ENCODE peak calls at places on chromosomes 16 and 17, in nine cellular contexts. F is suprapubic skin, N is MM.1S, R is GM20000, V is right lobe of liver, I is tibial nerve, K is heart left ventricle, M is fibroblast of lung, J is lower leg skin. X is an unnamed sample.
A peak's percentile ranks its signal among the peaks of the same experiment; 100 is the strongest.

GRCh38 chr16:88857728-88858339 is 907 bp downstream of the TRAPPC2L start:
- DNase-seq in V (peak; percentile 84), F (no peak), K (peak; percentile 81), I (peak; percentile 30), R (peak; percentile 91), M (peak; percentile 76), N (peak; percentile 65), J (peak; percentile 67), X (peak; percentile 62)

GRCh38 chr17:79696159-79696982 is 34.4 kb upstream of the ENPP7 start:
- DNase-seq in I (no peak), R (no peak), V (no peak), N (no peak), M (no peak), F (no peak), J (no peak), K (peak; percentile 17), X (no peak)

GRCh38 chr16:80993293-80993691 is 13.4 kb downstream of the CMC2 start:
- DNase-seq in R (no peak), I (no peak), J (no peak), K (peak; percentile 48), F (no peak), V (no peak), M (peak; percentile 81), N (no peak), X (no peak)

GRCh38 chr17:65698381-65699061 is 137.1 kb upstream of the AXIN2 start:
- DNase-seq in M (peak; percentile 63), F (no peak), I (no peak), R (no peak), J (no peak), N (no peak), V (no peak), K (no peak), X (no peak)

GRCh38 chr16:75272097-75272548 is 20.7 kb upstream of the BCAR1 start:
- DNase-seq in F (no peak), K (no peak), J (no peak), R (no peak), V (no peak), M (no peak), N (no peak), I (no peak), X (no peak)

GRCh38 chr16:10694306-10694705 is 424 bp downstream of the TEKT5 start:
- DNase-seq in R (no peak), V (no peak), I (no peak), J (no peak), F (no peak), N (no peak), M (no peak), K (no peak), X (no peak)

GRCh38 chr17:35046740-35047283 is 16.7 kb downstream of the RFFL start:
- DNase-seq in K (no peak), V (no peak), J (no peak), M (peak; percentile 30), F (no peak), R (peak; percentile 72), N (peak; percentile 56), I (no peak), X (no peak)

GRCh38 chr16:46715769-46716305 is 26.4 kb downstream of the ORC6 start:
- DNase-seq in I (no peak), V (no peak), R (no peak), N (no peak), J (no peak), F (no peak), M (no peak), K (peak; percentile 90), X (no peak)

GRCh38 chr17:79845601-79845949 is 6.3 kb upstream of the CBX4 start:
- DNase-seq in F (no peak), K (no peak), R (no peak), M (no peak), N (no peak), V (no peak), J (peak; percentile 53), I (no peak), X (no peak)

GRCh38 chr16:85615852-85616607 is 2.9 kb downstream of the GSE1 start:
- DNase-seq in I (peak; percentile 60), J (peak; percentile 76), R (peak; percentile 93), K (peak; percentile 86), V (peak; percentile 78), N (peak; percentile 28), M (peak; percentile 78), F (peak; percentile 89), X (peak; percentile 94)

GRCh38 chr17:11996722-11997146 is 541 bp downstream of the ZNF18 start:
- DNase-seq in R (peak; percentile 53), V (no peak), J (peak; percentile 47), N (peak; percentile 76), K (no peak), M (peak; percentile 34), I (no peak), F (peak; percentile 80), X (no peak)
- TF ChIP-seq CTCF in R (no peak), V (no peak), J (no peak), N (no peak), K (no peak), M (no peak), I (no peak), F (peak; percentile 4), X (no peak)

GRCh38 chr17:82648165-82648668 is at the start of gene WDR45B:
- DNase-seq in I (peak; percentile 87), F (peak; percentile 96), V (peak; percentile 97), K (peak; percentile 98), R (peak; percentile 100), N (peak; percentile 97), M (peak; percentile 98), J (peak; percentile 89), X (peak; percentile 88)

GRCh38 chr17:82648761-82649474 is 674 bp upstream of the WDR45B start:
- DNase-seq in R (peak; percentile 84), J (peak; percentile 56), F (peak; percentile 84), N (no peak), K (peak; percentile 71), V (peak; percentile 79), M (no peak), I (no peak), X (peak; percentile 49)

GRCh38 chr17:82649501-82650261 is 1.4 kb upstream of the WDR45B start:
- DNase-seq in K (peak; percentile 53), F (no peak), V (no peak), N (no peak), R (no peak), M (no peak), J (no peak), I (no peak), X (no peak)

GRCh38 chr17:82645516-82645915 is 2.7 kb downstream of the WDR45B start:
- DNase-seq in F (no peak), M (no peak), V (no peak), I (no peak), N (no peak), J (no peak), K (no peak), R (no peak), X (no peak)

DNA sequence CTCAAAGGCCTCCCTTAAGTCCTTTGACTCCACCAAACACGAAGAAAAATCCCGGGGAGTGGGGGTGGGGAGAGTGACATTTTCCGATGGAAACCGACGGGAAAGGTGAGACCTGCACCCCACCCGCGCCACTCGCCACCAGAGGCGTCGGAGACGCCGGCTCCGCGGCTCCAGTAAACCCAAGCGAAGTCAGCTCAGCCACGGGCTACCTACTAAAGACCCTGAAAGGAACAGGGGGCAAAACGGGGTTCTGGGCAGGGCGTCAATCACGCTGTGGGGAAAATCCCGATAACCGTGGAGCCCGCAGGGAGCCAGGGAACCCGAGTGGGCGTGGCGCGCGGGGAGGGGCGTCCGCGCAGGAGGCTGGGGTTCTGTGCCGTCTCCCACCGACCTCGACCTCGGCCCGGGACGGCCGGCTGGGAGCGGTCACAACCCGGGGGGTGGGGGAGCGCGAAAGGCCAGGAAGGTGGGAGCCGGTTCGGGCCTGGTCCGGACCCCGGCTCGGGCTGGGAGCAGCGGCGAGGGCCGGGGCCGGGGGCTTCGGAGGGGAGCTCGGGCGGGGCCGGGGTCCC is 565 bp downstream of the WDR45B start:
- DNase-seq in R (peak; percentile 63), V (peak; percentile 69), J (no peak), F (peak; percentile 82), M (no peak), K (no peak), N (peak; percentile 30), I (no peak), X (peak; percentile 54)
- TF ChIP-seq CTCF in R (no peak), V (no peak), J (no peak), F (no peak), M (peak; percentile 12), K (no peak), N (peak; percentile 28), I (peak; percentile 21), X (no peak)

GRCh38 chr17:74866198-74866835 is 6.5 kb downstream of the FDXR start:
- DNase-seq in V (no peak), K (no peak), I (no peak), R (no peak), F (peak; percentile 60), J (no peak), N (no peak), M (no peak), X (no peak)

GRCh38 chr17:74864297-74864865 is 4.7 kb upstream of the GRIN2C start:
- DNase-seq in F (peak; percentile 50), K (no peak), J (no peak), I (no peak), R (no peak), M (no peak), N (no peak), V (no peak), X (no peak)

GRCh38 chr17:74865504-74866197 is 6.0 kb upstream of the GRIN2C start:
- DNase-seq in M (no peak), N (no peak), I (no peak), R (no peak), J (no peak), F (peak; percentile 63), K (no peak), V (no peak), X (no peak)

GRCh38 chr17:74863420-74864296 is 4.0 kb upstream of the GRIN2C start:
- DNase-seq in N (no peak), J (no peak), F (peak; percentile 56), R (no peak), V (no peak), I (no peak), K (no peak), M (no peak), X (no peak)

GRCh38 chr17:74864866-74865395 is 5.2 kb upstream of the GRIN2C start:
- DNase-seq in F (peak; percentile 81), I (peak; percentile 74), N (peak; percentile 62), R (peak; percentile 86), K (peak; percentile 75), V (no peak), M (peak; percentile 57), J (peak; percentile 54), X (no peak)
- TF ChIP-seq CTCF in F (peak; percentile 95), I (peak; percentile 97), N (peak; percentile 96), R (peak; percentile 97), K (peak; percentile 93), V (peak; percentile 90), M (peak; percentile 93), J (peak; percentile 87), X (peak; percentile 98)

DNA sequence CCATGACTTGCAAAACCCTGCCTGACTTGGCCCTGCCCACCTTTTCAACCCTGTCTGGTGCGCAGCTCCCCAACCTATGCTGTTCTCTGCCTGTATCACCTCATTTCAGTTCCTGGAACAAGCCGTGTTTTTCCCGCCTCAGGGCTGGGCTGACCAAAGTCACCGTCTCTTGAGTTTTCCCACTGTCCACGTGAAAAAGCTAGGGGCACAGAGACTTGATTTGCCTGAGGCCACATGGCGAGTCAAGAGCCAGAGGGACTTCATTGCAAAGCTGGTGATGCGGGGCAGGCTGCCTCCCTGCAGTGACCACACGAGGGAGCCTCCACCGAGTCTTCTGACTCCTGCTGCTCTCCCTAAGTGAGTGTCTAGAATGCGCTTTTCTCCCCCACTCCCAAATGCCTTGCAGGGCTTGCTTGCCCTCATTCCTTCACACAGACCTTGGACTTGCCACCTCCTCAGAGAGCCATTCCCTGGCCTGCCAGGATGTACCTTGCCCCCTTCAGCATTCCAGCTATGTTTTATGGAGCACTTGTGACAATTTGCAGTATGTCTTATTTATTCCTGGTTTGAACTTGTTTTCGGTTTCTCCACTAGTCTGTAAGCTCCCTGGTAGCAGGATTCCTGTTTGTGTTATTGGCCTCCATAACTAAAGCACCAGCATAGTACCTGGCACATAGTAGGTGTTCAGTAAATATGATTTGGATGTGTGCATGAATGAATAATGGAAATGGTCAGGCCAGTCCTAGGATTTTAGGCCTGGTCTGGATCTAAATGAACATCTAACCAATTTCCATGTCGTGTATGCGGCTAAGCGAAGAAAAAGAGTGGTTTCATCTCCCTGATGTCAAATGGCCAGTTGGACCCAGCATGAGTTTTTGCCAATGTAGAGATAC is 252.3 kb downstream of the SNX29 start:
- DNase-seq in F (no peak), K (peak; percentile 49), R (peak; percentile 52), I (no peak), J (peak; percentile 21), V (peak; percentile 56), N (no peak), M (peak; percentile 71), X (peak; percentile 65)
- TF ChIP-seq CTCF in F (peak; percentile 51), K (peak; percentile 52), R (peak; percentile 49), I (peak; percentile 40), J (no peak), V (peak; percentile 52), N (peak; percentile 6), M (peak; percentile 95), X (peak; percentile 58)

X was measured in mesothelial cell of epicardium.